ENCODE peak calls at places on chromosome 17, in seven cellular contexts. K, R, N, P, X, H and A are unnamed samples.
A peak's percentile ranks its signal among the peaks of the same experiment; 100 is the strongest.

GRCh38 chr17:79792984-79793923 is 3.6 kb downstream of the CBX8 start:
- DNase-seq in K (no peak), R (no peak), N (peak; percentile 94), P (peak; percentile 89), X (no peak), H (no peak), A (no peak)

GRCh38 chr17:18224053-18224427 is 1.4 kb upstream of the LLGL1 start:
- DNase-seq in K (no peak), R (no peak), N (no peak), P (no peak), X (no peak), H (no peak), A (no peak)

GRCh38 chr17:44766409-44767038 is 7.7 kb downstream of the ADAM11 start:
- DNase-seq in K (no peak), R (no peak), N (no peak), P (no peak), X (no peak), H (no peak), A (peak; percentile 19)

GRCh38 chr17:9402590-9403199 is 172.9 kb downstream of the STX8 start:
- DNase-seq in K (no peak), R (no peak), N (peak; percentile 39), P (peak; percentile 48), X (peak; percentile 21), H (no peak), A (peak; percentile 38)

GRCh38 chr17:73420897-73421296 is 109.1 kb upstream of the CDC42EP4 start:
- DNase-seq in K (no peak), R (no peak), N (peak; percentile 6), P (peak; percentile 32), X (no peak), H (no peak), A (peak; percentile 18)

GRCh38 chr17:45426561-45426960 is 6.1 kb downstream of the ARHGAP27 start:
- DNase-seq in K (no peak), R (no peak), N (no peak), P (no peak), X (no peak), H (no peak), A (no peak)

GRCh38 chr17:42950044-42950783 is 14.0 kb downstream of the AARSD1 start:
- DNase-seq in K (no peak), R (no peak), N (no peak), P (no peak), X (no peak), H (no peak), A (no peak)

GRCh38 chr17:28545787-28546415 is 6.5 kb downstream of the UNC119 start:
- DNase-seq in K (no peak), R (no peak), N (peak; percentile 22), P (no peak), X (no peak), H (no peak), A (no peak)

GRCh38 chr17:51298508-51299371 is 38.4 kb downstream of the UTP18 start:
- DNase-seq in K (peak; percentile 2), R (peak; percentile 2), N (peak; percentile 53), P (peak; percentile 70), X (peak; percentile 39), H (no peak), A (peak; percentile 56)

GRCh38 chr17:74340470-74341023 is 14.5 kb downstream of the KIF19 start:
- DNase-seq in K (peak; percentile 65), R (no peak), N (no peak), P (no peak), X (no peak), H (no peak), A (no peak)

GRCh38 chr17:66317629-66318028 is 15.2 kb downstream of the PRKCA start:
- DNase-seq in K (no peak), R (no peak), N (peak; percentile 68), P (peak; percentile 41), X (no peak), H (no peak), A (no peak)

GRCh38 chr17:78092794-78093324 is 35.7 kb downstream of the TMC6 start:
- DNase-seq in K (no peak), R (no peak), N (no peak), P (no peak), X (no peak), H (no peak), A (no peak)

GRCh38 chr17:45227631-45228120 is 6.0 kb downstream of the FMNL1 start:
- DNase-seq in K (no peak), R (no peak), N (no peak), P (no peak), X (peak; percentile 23), H (no peak), A (peak; percentile 66)

GRCh38 chr17:53142890-53143289 is 679.8 kb upstream of the KIF2B start:
- DNase-seq in K (no peak), R (no peak), N (no peak), P (no peak), X (peak; percentile 49), H (no peak), A (peak; percentile 16)

GRCh38 chr17:78252701-78253635 is 21.5 kb downstream of the TMEM235 start:
- DNase-seq in K (no peak), R (no peak), N (no peak), P (peak; percentile 8), X (peak; percentile 66), H (no peak), A (peak; percentile 85)

GRCh38 chr17:66716236-66717026 is 118.5 kb upstream of the CACNG5 start:
- DNase-seq in K (peak; percentile 58), R (no peak), N (no peak), P (peak; percentile 17), X (no peak), H (no peak), A (no peak)

GRCh38 chr17:63402808-63403207 is 43.3 kb downstream of the CYB561 start:
- DNase-seq in K (no peak), R (no peak), N (peak; percentile 52), P (peak; percentile 59), X (no peak), H (no peak), A (no peak)

GRCh38 chr17:29032067-29032551 is 10.8 kb upstream of the PIPOX start:
- DNase-seq in K (no peak), R (no peak), N (no peak), P (no peak), X (no peak), H (no peak), A (no peak)

GRCh38 chr17:13513039-13513405 is 88.7 kb downstream of the HS3ST3A1 start:
- DNase-seq in K (no peak), R (no peak), N (peak; percentile 27), P (peak; percentile 71), X (no peak), H (no peak), A (no peak)

GRCh38 chr17:73089918-73090317 is 2.6 kb downstream of the SLC39A11 start:
- DNase-seq in K (no peak), R (no peak), N (no peak), P (no peak), X (no peak), H (no peak), A (no peak)